ENCODE peak calls at places on chromosomes 1 and 21, in five cellular contexts. R is kidney tubule cell; W is T-helper 2 cell; Z is activated CD4-positive, alpha-beta T cell treated with anti-CD3 and anti-CD28 coated beads for 24 hours; C is GM20000. Y is an unnamed sample.

GRCh38 chr21:45403825-45404725 is 890 bp upstream of the COL18A1 start:
- DNase-seq in Z (no peak), C (no peak), R (peak), W (no peak), Y (peak)

GRCh38 chr1:22143065-22143514 is at the start of gene WNT4:
- DNase-seq in W (peak), C (peak), Z (no peak), R (peak), Y (no peak)

GRCh38 chr1:147892216-147892615 is 10.4 kb upstream of the GJA8 start:
- DNase-seq in C (no peak), W (peak), Z (no peak), R (peak), Y (no peak)

GRCh38 chr1:241323510-241323909 is 33.5 kb downstream of the RGS7 start:
- DNase-seq in C (peak), W (peak), Z (no peak), R (peak), Y (no peak)

GRCh38 chr1:107842241-107842640 is 122.7 kb downstream of the VAV3 start:
- DNase-seq in R (peak), C (no peak), W (no peak), Z (no peak), Y (no peak)

GRCh38 chr1:30727796-30728195 is 4.4 kb upstream of the MATN1 start:
- DNase-seq in C (no peak), R (peak), W (no peak), Z (no peak), Y (no peak)

GRCh38 chr21:17733209-17733608 is 85.9 kb downstream of the C21orf91 start:
- DNase-seq in W (no peak), Z (no peak), C (no peak), R (no peak), Y (no peak)

GRCh38 chr21:37670883-37671282 is 245.4 kb downstream of the KCNJ6 start:
- DNase-seq in Z (no peak), W (no peak), R (peak), C (no peak), Y (no peak)

GRCh38 chr21:46455575-46456385 is 2.9 kb upstream of the DIP2A start:
- DNase-seq in R (no peak), W (no peak), Z (no peak), C (no peak), Y (no peak)

GRCh38 chr1:25992689-25993146 is 5.1 kb downstream of the PAFAH2 start:
- DNase-seq in W (no peak), R (no peak), Z (no peak), C (no peak), Y (no peak)

GRCh38 chr1:46535063-46535462 is 16.4 kb downstream of the KNCN start:
- DNase-seq in Z (no peak), W (peak), R (peak), C (peak), Y (no peak)

GRCh38 chr1:24914226-24915069 is 15.6 kb downstream of the RUNX3 start:
- DNase-seq in R (peak), Z (no peak), C (no peak), W (no peak), Y (no peak)